ENCODE peak calls at places on chromosome 4, in six cellular contexts. A is osteocyte, T is WERI-Rb-1, E is Right ventricle myocardium superior, C is NCI-H1105, S is heart left ventricle. L is an unnamed sample.

GRCh38 chr4:52718123-52718522 is 33.1 kb downstream of the ERVMER34-1 start:
- DNase-seq in S (no peak), E (no peak), T (no peak), A (no peak), C (no peak), L (no peak)

GRCh38 chr4:184392748-184393334 is 81.5 kb downstream of the IRF2 start:
- DNase-seq in T (no peak), S (no peak), C (no peak), A (no peak), E (peak), L (no peak)

GRCh38 chr4:174314770-174315169 is 31.1 kb downstream of the CEP44 start:
- DNase-seq in S (no peak), C (no peak), T (peak), E (no peak), A (no peak), L (no peak)

GRCh38 chr4:183099537-183100297 is 660 bp downstream of the WWC2 start:
- DNase-seq in A (peak), T (peak), S (peak), C (no peak), E (peak), L (peak)

GRCh38 chr4:78653655-78654054 is 102.1 kb downstream of the ANXA3 start:
- DNase-seq in T (no peak), E (no peak), C (no peak), S (no peak), A (no peak), L (no peak)

GRCh38 chr4:75907956-75908355 is 5.7 kb upstream of the PPEF2 start:
- DNase-seq in A (no peak), T (no peak), E (no peak), C (no peak), S (no peak), L (no peak)

GRCh38 chr4:101229116-101229515 is 118.2 kb downstream of the PPP3CA start:
- DNase-seq in E (no peak), T (no peak), A (no peak), S (no peak), C (no peak), L (no peak)

GRCh38 chr4:64465263-64465662 is 56.0 kb upstream of the TECRL start:
- DNase-seq in T (no peak), A (no peak), C (no peak), E (no peak), S (no peak), L (no peak)

GRCh38 chr4:95204873-95205272 is 343.9 kb downstream of the UNC5C start:
- DNase-seq in A (no peak), S (no peak), C (no peak), T (peak), E (no peak), L (no peak)

GRCh38 chr4:48315728-48316630 is 25.4 kb upstream of the SLAIN2 start:
- DNase-seq in C (peak), S (no peak), A (no peak), T (peak), E (no peak), L (no peak)

GRCh38 chr4:158050942-158051341 is 121.9 kb downstream of the GASK1B start:
- DNase-seq in T (no peak), S (no peak), A (no peak), C (no peak), E (no peak), L (no peak)

GRCh38 chr4:121376097-121376496 is 4.7 kb downstream of the QRFPR start:
- DNase-seq in T (no peak), E (no peak), C (no peak), S (no peak), A (no peak), L (no peak)

GRCh38 chr4:127521463-127521862 is 111.3 kb upstream of the INTU start:
- DNase-seq in S (no peak), E (peak), C (no peak), A (no peak), T (no peak), L (peak)

GRCh38 chr4:15479089-15479912 is 9.6 kb downstream of the CC2D2A start:
- DNase-seq in A (peak), S (no peak), E (peak), C (peak), T (peak), L (peak)

GRCh38 chr4:89765966-89766365 is 71.0 kb downstream of the SNCA start:
- DNase-seq in E (no peak), S (no peak), C (no peak), A (no peak), T (no peak), L (no peak)

GRCh38 chr4:36159208-36159607 is 85.1 kb downstream of the ARAP2 start:
- DNase-seq in A (no peak), E (no peak), C (no peak), S (peak), T (peak), L (no peak)

L was measured in right cardiac atrium.